ENCODE peak calls at places on chromosomes 5 and 9, in nine cellular contexts. O is EH; Y is pancreas; I is body of pancreas; B is amniotic epithelial cell; T is DMS 273 treated with DMSO at 0.1 percent for 48 hours; V is activated CD8-positive, alpha-beta memory T cell treated with anti-CD3 and anti-CD28 coated beads for 48 hours; J is ELR; X is WERI-Rb-1. G is an unnamed sample.

GRCh38 chr5:41392016-41392415 is 118.4 kb downstream of the PLCXD3 start:
- DNase-seq in O (no peak), Y (no peak), I (no peak), B (no peak), T (no peak), V (no peak), J (no peak), X (no peak), G (peak)

GRCh38 chr9:38642951-38643350 is 22.6 kb upstream of the ANKRD18A start:
- DNase-seq in O (no peak), Y (no peak), I (no peak), B (no peak), T (no peak), V (no peak), J (no peak), X (no peak), G (no peak)

GRCh38 chr5:177085985-177086917 is at the start of gene FGFR4:
- DNase-seq in O (peak), Y (peak), I (peak), B (peak), T (peak), V (no peak), J (peak), X (peak), G (peak)

GRCh38 chr5:160342413-160342941 is 27.9 kb downstream of the C1QTNF2 start:
- DNase-seq in O (peak), Y (no peak), I (no peak), B (peak), T (no peak), V (no peak), J (peak), X (no peak), G (peak)

GRCh38 chr9:114521846-114522245 is 16.6 kb upstream of the WHRN start:
- DNase-seq in O (peak), Y (no peak), I (no peak), B (peak), T (no peak), V (no peak), J (peak), X (no peak), G (peak)

GRCh38 chr9:38309324-38310195 is 82.9 kb upstream of the ALDH1B1 start:
- DNase-seq in O (peak), Y (no peak), I (no peak), B (peak), T (peak), V (no peak), J (no peak), X (no peak), G (peak)

GRCh38 chr5:126847318-126848221 is 70.6 kb downstream of the LMNB1 start:
- DNase-seq in O (no peak), Y (no peak), I (no peak), B (no peak), T (no peak), V (no peak), J (no peak), X (peak), G (no peak)

GRCh38 chr5:89105836-89106235 is 222.9 kb upstream of the MEF2C start:
- DNase-seq in O (no peak), Y (no peak), I (no peak), B (no peak), T (no peak), V (no peak), J (peak), X (no peak), G (peak)

GRCh38 chr5:13212843-13213242 is 731.6 kb downstream of the DNAH5 start:
- DNase-seq in O (no peak), Y (no peak), I (no peak), B (no peak), T (no peak), V (no peak), J (no peak), X (no peak), G (peak)

GRCh38 chr5:35861718-35862117 is 5.0 kb downstream of the IL7R start:
- DNase-seq in O (peak), Y (no peak), I (no peak), B (peak), T (no peak), V (no peak), J (no peak), X (no peak), G (peak)

G was measured in M059J.